ENCODE peak calls at places on chromosomes 7 and 10, in four cellular contexts. D is foreskin fibroblast, T is brain microvascular endothelial cell, J is H7. B is an unnamed sample.

GRCh38 chr10:110792476-110792875 is 79.3 kb upstream of the PDCD4 start:
- DNase-seq in T (no peak), J (no peak), D (no peak), B (no peak)

GRCh38 chr7:46607176-46607575 is 686.1 kb upstream of the IGFBP3 start:
- DNase-seq in D (no peak), T (no peak), J (no peak), B (no peak)

GRCh38 chr10:72466018-72466417 is 111.3 kb upstream of the DNAJB12 start:
- DNase-seq in J (no peak), D (peak; percentile 10), T (peak; percentile 15), B (no peak)

GRCh38 chr10:30247704-30248103 is 101.4 kb downstream of the MTPAP start:
- DNase-seq in J (no peak), T (no peak), D (no peak), B (no peak)

GRCh38 chr7:26813426-26813825 is 51.0 kb downstream of the SKAP2 start:
- DNase-seq in J (no peak), D (no peak), T (peak; percentile 4), B (no peak)

GRCh38 chr10:49222170-49222569 is 34.0 kb upstream of the TMEM273 start:
- DNase-seq in T (no peak), D (no peak), J (no peak), B (no peak)

GRCh38 chr10:126684171-126684745 is 13.8 kb upstream of the C10orf90 start:
- DNase-seq in T (no peak), J (no peak), D (no peak), B (no peak)

GRCh38 chr10:132362151-132362611 is 30.2 kb downstream of the LRRC27 start:
- DNase-seq in J (peak; percentile 53), T (no peak), D (no peak), B (no peak)

GRCh38 chr10:4007771-4008170 is 222.8 kb upstream of the KLF6 start:
- DNase-seq in J (no peak), T (no peak), D (no peak), B (no peak)

GRCh38 chr7:56097700-56098099 is 4.9 kb upstream of the PHKG1 start:
- DNase-seq in D (peak; percentile 94), J (no peak), T (peak; percentile 54), B (peak; percentile 21)

GRCh38 chr10:416091-416515 is 273.4 kb downstream of the DIP2C start:
- DNase-seq in D (no peak), T (no peak), J (peak; percentile 86), B (no peak)

DNA sequence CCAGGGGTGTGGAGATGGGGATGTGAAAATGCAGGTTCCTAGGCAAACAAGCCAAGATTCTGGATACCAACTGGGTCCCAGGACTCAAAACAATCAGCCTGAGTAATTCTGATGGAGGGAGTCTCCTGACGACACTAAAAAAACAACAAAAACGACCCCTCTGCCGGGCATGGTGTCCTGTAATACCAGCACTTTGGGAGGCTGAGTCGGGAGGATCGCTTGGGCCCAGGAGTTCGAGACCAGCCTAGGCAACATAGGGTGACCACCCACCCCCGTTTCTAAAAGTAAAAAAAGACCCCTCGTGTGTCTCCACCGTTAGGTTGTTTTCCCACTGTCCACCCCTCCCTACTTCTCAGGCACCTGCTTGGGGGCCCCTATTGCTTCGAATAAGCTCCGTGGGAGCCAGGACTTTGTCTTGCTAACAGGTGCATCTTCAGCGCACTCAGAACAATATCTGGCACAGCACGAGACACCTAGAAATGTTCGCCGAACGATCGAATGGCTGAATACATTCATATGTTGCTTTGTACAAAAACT is 743 bp upstream of the NRF1 start:
- DNase-seq in T (no peak), D (no peak), J (no peak), B (no peak)
- H3K4me3 ChIP-seq in T (peak overlapping the region; percentile 89), D (peak overlapping the region; percentile 92), J (peak overlapping the region; percentile 92), B (peak overlapping the region; percentile 81)

GRCh38 chr7:43753401-43753800 is 5.1 kb upstream of the BLVRA start:
- DNase-seq in D (no peak), T (no peak), J (no peak), B (no peak)

GRCh38 chr7:43752411-43752810 is 6.1 kb upstream of the BLVRA start:
- DNase-seq in T (no peak), D (no peak), J (no peak), B (no peak)

GRCh38 chr7:43747703-43748102 is 10.8 kb upstream of the BLVRA start:
- DNase-seq in D (no peak), T (no peak), J (no peak), B (no peak)

GRCh38 chr7:43750016-43750887 is 8.2 kb upstream of the BLVRA start:
- DNase-seq in T (no peak), D (peak; percentile 29), J (peak; percentile 63), B (no peak)

GRCh38 chr7:43749383-43749940 is 9.0 kb upstream of the BLVRA start:
- DNase-seq in J (no peak), D (no peak), T (no peak), B (no peak)
- H3K4me3 ChIP-seq in J (no peak overlapping the region), D (no peak overlapping the region), T (no peak overlapping the region), B (no peak overlapping the region)

GRCh38 chr7:69833964-69834363 is 235.7 kb downstream of the AUTS2 start:
- DNase-seq in D (no peak), T (no peak), J (no peak), B (no peak)
- H3K4me3 ChIP-seq in D (no peak overlapping the region), T (no peak overlapping the region), J (no peak overlapping the region), B (no peak overlapping the region)

GRCh38 chr7:143382791-143383641 is 1.9 kb downstream of the ZYX start:
- DNase-seq in J (peak; percentile 51), D (no peak), T (no peak), B (no peak)
- H3K4me3 ChIP-seq in J (peak overlapping the region; percentile 90), D (peak overlapping the region; percentile 95), T (peak overlapping the region; percentile 93), B (peak overlapping the region; percentile 91)

GRCh38 chr10:89389254-89389653 is 3.2 kb upstream of the IFIT1 start:
- DNase-seq in D (no peak), T (no peak), J (peak; percentile 27), B (no peak)

GRCh38 chr10:89390875-89391576 is 1.4 kb upstream of the IFIT1 start:
- DNase-seq in D (no peak), J (no peak), T (no peak), B (no peak)

GRCh38 chr10:89393898-89394297 is 1.5 kb downstream of the IFIT1 start:
- DNase-seq in T (no peak), D (no peak), J (no peak), B (no peak)

GRCh38 chr10:89392974-89393373 is 551 bp downstream of the IFIT1 start:
- DNase-seq in D (peak; percentile 71), J (no peak), T (peak; percentile 65), B (peak; percentile 77)

GRCh38 chr10:89391882-89392756 is at the start of gene IFIT1:
- DNase-seq in D (peak; percentile 75), T (peak; percentile 78), J (peak; percentile 59), B (peak; percentile 85)
- H3K4me3 ChIP-seq in D (peak within 1 kb of the TSS; percentile 62), T (peak within 1 kb of the TSS; percentile 59), J (peak within 1 kb of the TSS; percentile 41), B (peak within 1 kb of the TSS; percentile 75)

GRCh38 chr10:58637372-58637771 is 124.7 kb downstream of the BICC1 start:
- DNase-seq in D (peak; percentile 82), J (no peak), T (no peak), B (no peak)

GRCh38 chr10:58627392-58627791 is 114.7 kb downstream of the BICC1 start:
- DNase-seq in D (no peak), J (no peak), T (no peak), B (no peak)

GRCh38 chr10:58632211-58632610 is 119.5 kb downstream of the BICC1 start:
- DNase-seq in J (no peak), D (no peak), T (no peak), B (no peak)

DNA sequence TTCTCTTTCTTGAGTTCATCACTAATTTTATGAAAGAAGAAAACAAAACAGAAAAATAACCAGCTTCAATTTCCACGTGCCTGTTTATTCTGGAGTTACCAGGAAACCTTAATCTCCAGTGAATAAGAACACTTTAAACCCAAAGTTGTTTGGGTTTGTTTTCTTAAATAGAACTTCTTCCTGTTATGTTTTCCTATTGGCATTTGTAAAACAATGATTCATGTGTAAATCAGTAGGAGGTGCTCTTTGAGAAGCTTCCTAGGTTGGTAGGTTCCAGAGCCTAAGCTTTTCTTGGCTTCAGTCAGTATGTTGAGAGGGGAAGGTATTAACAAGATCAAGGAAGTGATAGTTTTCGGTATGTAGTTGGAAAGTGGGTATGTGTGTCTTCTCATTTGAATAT is 119.0 kb downstream of the BICC1 start:
- DNase-seq in J (no peak), T (no peak), D (no peak), B (no peak)
- H3K4me3 ChIP-seq in J (no peak overlapping the region), T (no peak overlapping the region), D (no peak overlapping the region), B (no peak overlapping the region)

DNA sequence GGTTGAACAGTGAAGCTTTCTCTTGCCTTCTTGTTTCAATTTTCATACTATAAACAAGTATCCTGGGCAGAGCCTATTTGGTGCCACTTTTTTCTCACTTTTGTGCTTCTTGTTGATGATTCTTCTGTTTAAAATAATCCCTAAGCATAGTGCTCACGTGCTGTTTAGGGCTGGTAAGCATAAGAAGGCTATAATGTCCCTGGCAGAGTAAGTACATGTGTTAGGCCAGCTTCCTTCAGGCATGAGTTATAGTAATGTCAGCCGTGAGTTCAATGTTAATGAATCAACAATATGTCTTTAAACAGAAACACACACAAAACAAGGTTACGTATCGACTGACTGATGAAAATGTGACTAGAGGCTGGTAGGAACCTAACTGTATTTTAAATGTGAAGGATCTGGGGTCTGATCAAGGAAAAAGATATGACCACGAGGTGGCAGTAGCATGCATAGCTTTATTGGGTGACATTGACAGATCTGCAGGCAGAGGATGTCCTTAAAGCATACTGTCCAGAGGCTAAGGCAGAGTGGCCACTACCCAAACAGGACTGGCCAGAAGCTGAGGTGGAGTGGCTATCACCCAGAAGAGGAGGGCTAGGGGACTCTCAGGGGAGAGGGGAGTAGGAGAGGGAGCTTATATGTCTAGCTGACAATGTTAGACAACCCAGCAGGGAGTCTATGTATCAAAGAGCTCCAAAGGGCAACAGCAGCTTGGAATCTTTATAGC is 113.7 kb downstream of the BRAF start:
- DNase-seq in T (peak; percentile 70), D (peak; percentile 44), J (peak; percentile 38), B (peak; percentile 10)
- H3K4me3 ChIP-seq in T (no peak overlapping the region), D (no peak overlapping the region), J (no peak overlapping the region), B (no peak overlapping the region)